ENCODE peak calls at places on chromosomes 2 and 18, in six cellular contexts. Q is body of pancreas, C is kidney, R is amniotic stem cell, K is mucosa of gallbladder, N is mesendoderm. V is an unnamed sample.

GRCh38 chr2:196840171-196840570 is 31.0 kb upstream of the C2orf66 start:
- DNase-seq in K (no peak), R (no peak), N (no peak), Q (no peak), C (no peak), V (no peak)

GRCh38 chr2:196516541-196516940 is 123.0 kb upstream of the CCDC150 start:
- DNase-seq in K (no peak), Q (no peak), N (no peak), R (no peak), C (no peak), V (no peak)

GRCh38 chr2:48749820-48750739 is 5.4 kb downstream of the LHCGR start:
- DNase-seq in K (no peak), N (no peak), R (no peak), C (no peak), Q (no peak), V (no peak)

GRCh38 chr18:44823286-44823685 is 142.6 kb downstream of the SETBP1 start:
- DNase-seq in K (no peak), N (no peak), C (no peak), Q (no peak), R (no peak), V (no peak)

GRCh38 chr2:212958133-212958532 is 193.3 kb downstream of the IKZF2 start:
- DNase-seq in Q (no peak), R (no peak), K (no peak), C (no peak), N (no peak), V (no peak)

GRCh38 chr2:178980815-178981214 is 69.1 kb downstream of the CCDC141 start:
- DNase-seq in N (no peak), R (no peak), K (no peak), Q (no peak), C (no peak), V (no peak)

GRCh38 chr2:199977984-199978415 is 22.6 kb downstream of the MAIP1 start:
- DNase-seq in N (no peak), K (peak), R (peak), Q (no peak), C (no peak), V (no peak)

GRCh38 chr18:68713791-68714190 is 1.1 kb downstream of the TMX3 start:
- DNase-seq in N (no peak), K (no peak), C (no peak), Q (no peak), R (no peak), V (no peak)

GRCh38 chr18:79717059-79717458 is 37.5 kb downstream of the CTDP1 start:
- DNase-seq in C (no peak), K (no peak), N (no peak), R (no peak), Q (no peak), V (no peak)

GRCh38 chr2:218733615-218734021 is 23.0 kb downstream of the TTLL4 start:
- DNase-seq in N (no peak), C (no peak), R (no peak), Q (no peak), K (peak), V (no peak)

GRCh38 chr18:62347091-62347506 is 22.0 kb downstream of the TNFRSF11A start:
- DNase-seq in Q (no peak), R (no peak), C (no peak), N (peak), K (no peak), V (no peak)

GRCh38 chr2:126832038-126832437 is 66.7 kb upstream of the TEX51 start:
- DNase-seq in C (no peak), N (no peak), R (no peak), K (no peak), Q (no peak), V (no peak)

GRCh38 chr2:200765995-200766660 is 45.6 kb upstream of the BZW1 start:
- DNase-seq in C (no peak), N (no peak), Q (no peak), R (no peak), K (no peak), V (no peak)

GRCh38 chr2:25042321-25043240 is 705 bp downstream of the EFR3B start:
- DNase-seq in R (no peak), Q (peak), C (peak), N (peak), K (no peak), V (no peak)

GRCh38 chr2:74387346-74387745 is 7.2 kb upstream of the DCTN1 start:
- DNase-seq in K (no peak), C (no peak), Q (no peak), N (no peak), R (no peak), V (no peak)

GRCh38 chr18:47773931-47774330 is 156.5 kb downstream of the SMAD2 start:
- DNase-seq in C (no peak), Q (no peak), K (no peak), R (no peak), N (no peak), V (no peak)

GRCh38 chr18:68916734-68917133 is 118.9 kb downstream of the CCDC102B start:
- DNase-seq in N (peak), Q (no peak), C (no peak), K (no peak), R (no peak), V (peak)

GRCh38 chr18:43758734-43759133 is 481.4 kb upstream of the SYT4 start:
- DNase-seq in Q (no peak), N (peak), R (no peak), K (no peak), C (no peak), V (no peak)

GRCh38 chr18:2104620-2105462 is 466.5 kb downstream of the METTL4 start:
- DNase-seq in C (no peak), R (no peak), Q (peak), N (peak), K (peak), V (peak)

GRCh38 chr18:28284132-28284531 is 107.2 kb upstream of the CDH2 start:
- DNase-seq in R (peak), C (no peak), K (no peak), Q (no peak), N (no peak), V (no peak)

GRCh38 chr18:37484893-37485834 is 80.4 kb downstream of the CELF4 start:
- DNase-seq in K (no peak), R (no peak), Q (peak), N (peak), C (no peak), V (no peak)

V was measured in Panc1.